ENCODE peak calls at places on chromosomes 4 and X, in four cellular contexts. S is osteocyte; Z is CD4-positive, alpha-beta T cell; P is H7. F is an unnamed sample.

GRCh38 chr4:169383724-169384123 is 113.0 kb upstream of the SH3RF1 start:
- DNase-seq in P (no peak), S (no peak), Z (no peak), F (no peak)

GRCh38 chr4:2291705-2292651 is 30.1 kb upstream of the MXD4 start:
- DNase-seq in S (no peak), P (peak), Z (no peak), F (no peak)

GRCh38 chr4:181254771-181255170 is 988.4 kb upstream of the TENM3 start:
- DNase-seq in Z (no peak), P (no peak), S (no peak), F (no peak)

GRCh38 chr4:119032921-119033685 is 102.5 kb upstream of the MYOZ2 start:
- DNase-seq in Z (no peak), S (no peak), P (no peak), F (no peak)

GRCh38 chr4:174332741-174333493 is 49.2 kb downstream of the CEP44 start:
- DNase-seq in S (no peak), P (no peak), Z (no peak), F (no peak)

GRCh38 chrX:108090474-108091265 is 672 bp downstream of the PSMD10 start:
- DNase-seq in Z (no peak), P (no peak), S (no peak), F (no peak)

GRCh38 chr4:90958256-90958895 is 831.2 kb downstream of the CCSER1 start:
- DNase-seq in Z (no peak), S (no peak), P (no peak), F (no peak)

GRCh38 chrX:9447906-9448305 is 17.0 kb upstream of the TBL1X start:
- DNase-seq in Z (no peak), S (no peak), P (no peak), F (no peak)

GRCh38 chrX:107610667-107611066 is 17.6 kb upstream of the PRPS1 start:
- DNase-seq in Z (no peak), P (no peak), S (no peak), F (no peak)

GRCh38 chrX:40484408-40485091 is 96.2 kb upstream of the ATP6AP2 start:
- DNase-seq in P (peak), S (no peak), Z (no peak), F (no peak)